ENCODE peak calls at places on chromosomes 1 and 21, in six cellular contexts. C is PC-3, P is prostate gland, S is psoas muscle, J is adipocyte, G is heart left ventricle. E is an unnamed sample. For H3K4me1, the result is how much of the 10 kb centered on the place peaks cover.

GRCh38 chr21:41627428-41627827 is 119.5 kb upstream of the TMPRSS2 start:
- DNase-seq in S (no peak), J (peak), C (peak), G (no peak), P (no peak), E (no peak)

GRCh38 chr1:159939603-159940002 is 5.8 kb downstream of the IGSF9 start:
- DNase-seq in G (no peak), P (no peak), S (no peak), C (no peak), J (no peak), E (no peak)

GRCh38 chr1:226026833-226027232 is 27.7 kb upstream of the SDE2 start:
- DNase-seq in J (no peak), S (no peak), P (no peak), G (no peak), C (no peak), E (no peak)

GRCh38 chr1:45221716-45222115 is 15.3 kb upstream of the ZSWIM5 start:
- DNase-seq in C (peak), J (peak), G (no peak), P (no peak), S (no peak), E (no peak)

GRCh38 chr1:14190508-14190907 is 408.0 kb upstream of the KAZN start:
- DNase-seq in C (peak), P (peak), J (no peak), S (no peak), G (no peak), E (no peak)

GRCh38 chr1:85229574-85230097 is 28.8 kb upstream of the SYDE2 start:
- DNase-seq in G (no peak), S (no peak), P (no peak), J (no peak), C (no peak), E (no peak)

GRCh38 chr1:226425431-226426031 is 17.6 kb upstream of the PARP1 start:
- DNase-seq in P (no peak), J (no peak), G (no peak), S (no peak), C (no peak), E (no peak)

GRCh38 chr1:34777519-34778321 is 3.3 kb upstream of the GJB3 start:
- DNase-seq in J (no peak), G (no peak), S (no peak), P (no peak), C (no peak), E (no peak)

GRCh38 chr21:20783611-20784010 is 214.6 kb upstream of the NCAM2 start:
- DNase-seq in C (peak), J (no peak), G (no peak), S (no peak), P (no peak), E (no peak)

GRCh38 chr1:28482702-28483101 is 23.1 kb upstream of the RCC1 start:
- DNase-seq in J (no peak), P (no peak), S (no peak), G (no peak), C (no peak), E (no peak)

GRCh38 chr1:35432231-35432630 is 125.0 kb downstream of the KIAA0319L start:
- DNase-seq in P (no peak), J (no peak), G (no peak), C (no peak), S (no peak), E (no peak)

GRCh38 chr21:32599146-32599925 is 12.8 kb downstream of the CFAP298 start:
- DNase-seq in J (no peak), P (no peak), G (no peak), C (no peak), S (no peak), E (no peak)

GRCh38 chr1:204435886-204436271 is 24.3 kb upstream of the PPP1R15B start:
- DNase-seq in P (no peak), G (no peak), C (no peak), S (no peak), J (peak), E (no peak)

GRCh38 chr1:44408181-44409018 is 3.3 kb downstream of the RNF220 start:
- DNase-seq in J (no peak), C (no peak), P (no peak), G (no peak), S (no peak), E (no peak)

GRCh38 chr1:149942207-149942606 is 5.5 kb upstream of the MTMR11 start:
- DNase-seq in S (no peak), P (no peak), G (no peak), J (no peak), C (no peak), E (no peak)

GRCh38 chr1:236063919-236064673 is 794 bp downstream of the NID1 start:
- DNase-seq in S (peak), J (peak), P (peak), C (peak), G (peak), E (peak)

GRCh38 chr1:115351143-115351542 is 13.1 kb upstream of the NGF start:
- DNase-seq in J (no peak), S (no peak), C (no peak), P (no peak), G (no peak), E (no peak)

GRCh38 chr21:38306407-38306806 is 49.6 kb downstream of the KCNJ15 start:
- DNase-seq in G (no peak), C (peak), P (no peak), J (peak), S (no peak), E (no peak)

GRCh38 chr1:118100686-118101300 is 84.2 kb downstream of the SPAG17 start:
- DNase-seq in C (peak), J (no peak), P (peak), G (no peak), S (no peak), E (no peak)

GRCh38 chr1:232260861-232261260 is 369.1 kb downstream of the SIPA1L2 start:
- DNase-seq in C (peak), G (no peak), J (no peak), S (no peak), P (no peak), E (no peak)

GRCh38 chr21:41850085-41850484 is 29.1 kb downstream of the PRDM15 start:
- DNase-seq in S (no peak), C (no peak), P (no peak), J (no peak), G (no peak), E (no peak)

GRCh38 chr1:177848577-177848976 is 121.3 kb downstream of the SEC16B start:
- DNase-seq in S (no peak), P (no peak), G (no peak), C (peak), J (no peak), E (no peak)

GRCh38 chr1:1943834-1944570 is 24.9 kb upstream of the TMEM52 start:
- DNase-seq in G (no peak), J (peak), S (peak), C (peak), P (peak), E (no peak)

GRCh38 chr1:41806472-41807155 is 112.1 kb downstream of the HIVEP3 start:
- DNase-seq in G (no peak), J (no peak), S (no peak), C (no peak), P (no peak), E (no peak)

GRCh38 chr1:183259886-183260285 is 73.8 kb downstream of the LAMC2 start:
- DNase-seq in G (no peak), J (no peak), S (no peak), C (no peak), P (no peak), E (no peak)

GRCh38 chr1:209607102-209607794 is 23.7 kb downstream of the CAMK1G start:
- DNase-seq in C (peak), S (no peak), G (no peak), J (peak), P (no peak), E (no peak)

GRCh38 chr1:2347907-2348306 is 43.4 kb downstream of the MORN1 start:
- DNase-seq in G (no peak), P (no peak), S (no peak), J (no peak), C (no peak), E (no peak)

GRCh38 chr21:42654179-42654912 is 925 bp downstream of the PDE9A start:
- DNase-seq in J (no peak), S (no peak), C (no peak), G (no peak), P (no peak), E (no peak)

GRCh38 chr1:17010601-17011438 is 908 bp downstream of the ATP13A2 start:
- DNase-seq in J (peak), C (peak), G (peak), P (no peak), S (peak), E (peak)

GRCh38 chr1:30232288-30232899 is 491.0 kb downstream of the MATN1 start:
- DNase-seq in G (no peak), S (no peak), J (no peak), P (no peak), C (peak), E (no peak)

GRCh38 chr1:58909162-58909560 is 125.3 kb upstream of the JUN start:
- DNase-seq in J (peak), C (peak), P (no peak), S (no peak), G (no peak), E (no peak)

GRCh38 chr1:6141601-6142000 is 38.5 kb downstream of the CHD5 start:
- DNase-seq in G (no peak), J (no peak), S (no peak), P (no peak), C (peak), E (no peak)

GRCh38 chr21:31670065-31670464 is 10.6 kb downstream of the SOD1 start:
- DNase-seq in C (no peak), J (peak), P (no peak), G (no peak), S (no peak), E (no peak)

GRCh38 chr1:210558302-210558701 is 229.6 kb downstream of the HHAT start:
- DNase-seq in S (no peak), J (peak), C (no peak), G (peak), P (no peak), E (peak)

GRCh38 chr21:38646213-38646837 is 148.0 kb upstream of the ERG start:
- DNase-seq in S (no peak), C (peak), G (no peak), P (no peak), J (peak), E (no peak)

GRCh38 chr1:29256979-29257804 is 20.9 kb downstream of the PTPRU start:
- DNase-seq in G (no peak), C (no peak), P (no peak), S (no peak), J (peak), E (no peak)

GRCh38 chr1:23648576-23648975 is 43.0 kb upstream of the RPL11 start:
- DNase-seq in S (no peak), C (no peak), J (no peak), P (no peak), G (no peak), E (no peak)

GRCh38 chr1:209641216-209642181 is 10.7 kb downstream of the LAMB3 start:
- DNase-seq in S (peak), P (no peak), G (peak), C (no peak), J (no peak), E (peak)

GRCh38 chr21:18147678-18148077 is 97.0 kb upstream of the CHODL start:
- DNase-seq in P (no peak), G (no peak), C (peak), S (no peak), J (no peak), E (no peak)

GRCh38 chr21:18155508-18156193 is 89.0 kb upstream of the CHODL start:
- DNase-seq in S (no peak), P (no peak), C (peak), J (no peak), G (no peak), E (no peak)

GRCh38 chr21:18151046-18151445 is 93.6 kb upstream of the CHODL start:
- DNase-seq in J (no peak), G (no peak), C (no peak), S (no peak), P (no peak), E (no peak)

DNA sequence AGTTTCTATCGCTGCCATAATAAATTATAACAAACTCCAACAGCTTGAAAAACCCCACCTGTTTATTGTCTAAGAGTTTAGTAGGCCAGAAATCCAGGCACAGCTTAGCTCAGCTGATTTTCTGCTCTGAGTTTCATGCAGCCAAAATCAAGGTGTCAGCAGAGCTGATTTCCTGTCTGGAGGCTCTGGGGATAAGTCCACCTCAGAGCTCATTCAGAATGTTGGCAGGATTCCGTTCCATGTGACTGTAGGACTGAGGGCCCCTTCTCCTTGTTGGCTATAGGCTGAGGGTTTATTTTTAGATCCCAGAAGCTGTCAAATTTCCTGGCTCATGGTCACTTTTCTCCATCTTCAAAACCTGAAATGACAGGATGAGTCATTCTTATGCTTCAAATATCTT is 91.6 kb upstream of the CHODL start:
- DNase-seq in J (no peak), S (no peak), G (no peak), P (no peak), C (no peak), E (no peak)
- H3K4me1 ChIP-seq in J (under half), S (under half), G (under half), P (under half), C (under half), E (under half)

DNA sequence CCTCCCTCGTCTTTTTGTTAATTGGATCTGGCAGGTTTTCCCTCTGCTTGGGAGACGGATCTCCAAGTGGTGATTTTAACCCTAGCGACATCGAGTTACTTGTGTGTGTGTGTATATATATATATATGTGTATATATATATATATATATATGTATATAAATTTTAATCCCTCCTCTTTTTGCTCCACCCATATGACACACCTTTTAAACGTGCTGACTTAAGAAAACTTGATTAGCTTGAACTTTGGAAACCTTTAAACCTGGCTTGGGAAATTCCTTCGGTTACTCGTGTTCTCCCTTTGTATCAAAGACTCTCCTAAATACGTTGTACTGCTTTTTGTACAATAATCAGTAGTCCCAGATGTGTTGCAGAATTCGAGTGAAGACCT is 1.2 kb downstream of the RNF11 start:
- DNase-seq in G (no peak), C (peak), J (no peak), P (no peak), S (no peak), E (no peak)
- H3K4me1 ChIP-seq in G (under half), C (under half), J (under half), P (under half), S (under half), E (half or more)

GRCh38 chr1:206691604-206692003 is 6.9 kb downstream of the MAPKAPK2 start:
- DNase-seq in G (peak), J (no peak), C (no peak), P (no peak), S (peak), E (no peak)
- H3K4me1 ChIP-seq in G (half or more), J (half or more), C (under half), P (under half), S (half or more), E (half or more)

DNA sequence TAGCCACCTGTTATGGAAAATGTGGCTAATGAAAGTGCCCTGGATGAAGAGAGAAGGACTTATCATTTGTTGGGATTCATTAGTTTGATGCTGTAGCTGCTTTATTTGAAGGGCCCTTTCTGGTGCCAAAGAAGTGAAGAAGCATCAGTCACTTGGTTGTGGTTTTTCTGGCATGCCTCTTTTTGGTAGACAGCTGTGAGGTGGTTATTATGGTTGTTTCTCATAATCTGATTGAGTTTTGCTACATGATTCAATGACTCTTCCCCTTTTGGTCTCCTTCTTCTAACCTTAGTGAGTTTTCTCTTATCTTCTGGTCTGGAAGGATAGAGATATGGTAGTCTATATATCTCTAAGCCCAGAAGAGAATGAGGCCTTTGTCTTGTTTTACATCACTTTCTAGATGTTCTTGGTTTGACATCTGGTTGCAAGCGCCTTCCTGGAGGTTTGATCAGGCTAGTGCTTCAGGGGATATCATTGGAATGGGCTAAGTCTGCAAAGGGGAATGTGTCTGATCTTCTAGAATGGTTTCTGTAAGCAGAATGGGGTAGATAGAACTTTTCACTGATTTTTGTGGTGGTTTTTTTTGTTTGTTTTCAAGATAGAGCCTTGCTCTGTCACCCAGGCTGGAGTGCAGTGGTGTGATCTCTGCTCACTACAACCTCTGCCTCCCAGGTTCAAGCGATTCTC is 26.0 kb downstream of the ARID1A start:
- DNase-seq in P (no peak), J (no peak), G (no peak), C (no peak), S (no peak), E (no peak)
- H3K4me1 ChIP-seq in P (under half), J (half or more), G (under half), C (under half), S (half or more), E (half or more)

DNA sequence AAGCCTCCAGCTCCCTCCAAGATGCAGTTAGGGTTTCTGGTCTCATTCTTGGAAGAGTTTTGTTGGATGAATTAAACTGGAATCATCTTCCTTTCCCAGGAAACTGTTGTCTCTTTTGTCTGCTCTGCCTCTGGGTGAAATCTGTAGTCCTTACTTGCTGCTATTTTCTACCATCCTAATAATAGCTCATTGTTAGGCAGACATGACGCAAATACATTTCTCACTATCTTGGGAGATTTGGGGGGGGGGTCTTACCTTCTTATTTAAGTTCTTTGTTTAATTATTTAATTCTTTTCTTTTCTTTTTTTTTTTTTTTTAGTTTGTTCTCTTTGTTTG is 85.4 kb upstream of the DUSP10 start:
- DNase-seq in J (no peak), P (no peak), S (no peak), C (no peak), G (no peak), E (no peak)
- H3K4me1 ChIP-seq in J (under half), P (under half), S (under half), C (under half), G (under half), E (under half)

GRCh38 chr1:113931456-113931855 is 2.3 kb downstream of the HIPK1 start:
- DNase-seq in S (no peak), C (peak), P (peak), J (peak), G (no peak), E (no peak)

GRCh38 chr1:113928129-113928949 is 785 bp upstream of the HIPK1 start:
- DNase-seq in P (no peak), G (no peak), C (peak), S (no peak), J (peak), E (no peak)

GRCh38 chr1:113928950-113929749 is at the start of gene HIPK1:
- DNase-seq in P (peak), J (peak), S (peak), G (peak), C (peak), E (peak)

GRCh38 chr1:113929750-113930498 is 800 bp downstream of the HIPK1 start:
- DNase-seq in G (peak), C (peak), S (peak), J (peak), P (peak), E (peak)

DNA sequence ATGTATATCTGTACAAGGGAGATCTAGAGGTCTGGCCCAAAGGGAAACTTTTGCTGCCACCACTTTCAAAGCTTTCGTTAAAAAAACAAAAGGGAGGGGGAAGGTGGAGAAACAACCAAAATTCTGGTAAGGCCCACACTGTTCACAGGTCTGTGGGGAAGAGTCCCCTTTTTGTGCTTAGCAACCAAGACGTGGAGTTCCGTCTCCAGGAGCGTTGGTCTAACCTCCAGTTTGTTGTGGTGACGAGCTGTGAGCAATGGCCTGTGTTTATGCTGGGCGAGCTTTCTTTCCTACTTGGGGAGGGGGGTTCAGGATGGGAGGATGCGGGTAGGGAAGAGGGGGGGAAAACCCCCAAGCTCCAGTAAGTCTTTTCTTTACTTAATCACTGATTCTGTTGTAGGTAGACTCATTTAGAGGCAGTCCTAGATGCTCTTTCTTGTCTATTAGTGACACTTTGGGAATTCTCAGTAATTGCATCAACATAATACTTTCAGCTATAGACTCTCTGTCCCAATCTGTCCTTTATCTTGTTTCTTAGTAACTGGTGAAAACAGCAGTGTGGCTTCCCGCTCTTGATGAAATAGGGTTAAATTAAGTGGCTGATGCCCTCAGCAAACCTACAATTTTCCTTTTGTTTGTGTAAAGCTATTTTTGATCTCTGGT is 1.5 kb downstream of the HIPK1 start:
- DNase-seq in J (peak), P (no peak), G (no peak), C (peak), S (no peak), E (no peak)
- H3K4me1 ChIP-seq in J (under half), P (under half), G (under half), C (under half), S (half or more), E (half or more)

GRCh38 chr1:43363283-43363934 is 4.4 kb downstream of the ELOVL1 start:
- DNase-seq in C (no peak), S (no peak), P (no peak), G (no peak), J (no peak), E (no peak)
- H3K4me1 ChIP-seq in C (under half), S (under half), P (under half), G (under half), J (under half), E (under half)

DNA sequence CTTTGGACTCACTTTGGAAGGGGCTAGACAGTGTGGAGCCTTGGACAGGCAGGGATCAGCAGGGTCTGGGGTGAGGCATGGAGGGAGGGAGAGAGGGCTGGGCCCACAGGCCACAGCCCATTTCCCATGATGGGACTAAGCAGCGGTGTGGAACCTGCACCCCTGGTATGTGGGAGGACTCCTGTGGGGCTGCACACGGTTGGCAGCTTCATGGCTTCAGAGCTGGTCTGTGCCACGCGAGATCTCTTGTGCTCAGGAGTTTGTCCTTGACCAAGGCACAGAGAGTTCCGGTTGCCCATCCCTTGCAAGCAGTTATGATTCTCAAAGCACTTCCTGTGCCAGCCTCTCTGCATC is 8.1 kb upstream of the PTTG1IP start:
- DNase-seq in P (no peak), S (no peak), J (no peak), C (no peak), G (peak), E (no peak)
- H3K4me1 ChIP-seq in P (under half), S (under half), J (under half), C (half or more), G (under half), E (under half)